ENCODE peak calls at places on chromosomes 12 and 14, in five cellular contexts. T is CD8-positive, alpha-beta memory T cell; F is aorta; C is left lung; O is thoracic aorta. M is an unnamed sample.
A peak's percentile ranks its signal among the peaks of the same experiment; 100 is the strongest.

GRCh38 chr14:29222671-29223268 is 456.2 kb downstream of the FOXG1 start:
- DNase-seq in T (no peak), F (no peak), C (no peak), O (no peak), M (no peak)

GRCh38 chr12:95396849-95397498 is 77.0 kb upstream of the METAP2 start:
- DNase-seq in T (no peak), F (no peak), C (no peak), O (no peak), M (no peak)

GRCh38 chr14:98144964-98145363 is 1127.0 kb downstream of the BCL11B start:
- DNase-seq in T (no peak), F (no peak), C (no peak), O (no peak), M (no peak)

GRCh38 chr12:124837958-124838803 is 25.5 kb downstream of the SCARB1 start:
- DNase-seq in T (no peak), F (peak; percentile 76), C (peak; percentile 64), O (peak; percentile 17), M (no peak)

GRCh38 chr12:25806271-25806670 is 152.2 kb upstream of the RASSF8 start:
- DNase-seq in T (no peak), F (no peak), C (no peak), O (no peak), M (no peak)

GRCh38 chr14:104968541-104969401 is 9.4 kb downstream of the AHNAK2 start:
- DNase-seq in T (no peak), F (no peak), C (no peak), O (no peak), M (no peak)

GRCh38 chr12:124917841-124918621 is 3.6 kb upstream of the UBC start:
- DNase-seq in T (no peak), F (peak; percentile 40), C (no peak), O (no peak), M (no peak)

GRCh38 chr12:130204441-130204840 is 42.2 kb downstream of the FZD10 start:
- DNase-seq in T (no peak), F (no peak), C (no peak), O (no peak), M (no peak)

GRCh38 chr14:55592426-55592825 is 12.4 kb downstream of the KTN1 start:
- DNase-seq in T (no peak), F (no peak), C (no peak), O (no peak), M (no peak)

GRCh38 chr12:119803391-119803791 is 73.7 kb downstream of the CIT start:
- DNase-seq in T (no peak), F (peak; percentile 45), C (peak; percentile 38), O (no peak), M (no peak)

GRCh38 chr12:132152411-132152821 is 8.2 kb downstream of the NOC4L start:
- DNase-seq in T (no peak), F (peak; percentile 35), C (no peak), O (no peak), M (no peak)

GRCh38 chr14:76564471-76565119 is 188.7 kb downstream of the ESRRB start:
- DNase-seq in T (no peak), F (no peak), C (no peak), O (no peak), M (no peak)

GRCh38 chr14:90556050-90556477 is 159.2 kb downstream of the CALM1 start:
- DNase-seq in T (no peak), F (peak; percentile 39), C (no peak), O (no peak), M (no peak)

GRCh38 chr14:71371711-71372396 is 464.6 kb downstream of the PCNX1 start:
- DNase-seq in T (no peak), F (no peak), C (no peak), O (no peak), M (no peak)

GRCh38 chr12:16269941-16270340 is 7.5 kb downstream of the SLC15A5 start:
- DNase-seq in T (no peak), F (no peak), C (no peak), O (no peak), M (no peak)

GRCh38 chr14:36521598-36522345 is 1.7 kb upstream of the NKX2-1 start:
- DNase-seq in T (no peak), F (no peak), C (no peak), O (no peak), M (no peak)

GRCh38 chr14:92651106-92651792 is 97.2 kb downstream of the LGMN start:
- DNase-seq in T (peak; percentile 90), F (peak; percentile 86), C (peak; percentile 79), O (no peak), M (peak; percentile 66)

GRCh38 chr12:67394600-67394999 is 125.4 kb downstream of the CAND1 start:
- DNase-seq in T (no peak), F (peak; percentile 70), C (no peak), O (peak; percentile 9), M (no peak)

GRCh38 chr12:105084251-105085250 is at the start of gene ALDH1L2:
- DNase-seq in T (no peak), F (peak; percentile 91), C (peak; percentile 89), O (peak; percentile 64), M (peak; percentile 36)

GRCh38 chr12:121789800-121790748 is 3.4 kb downstream of the RHOF start:
- DNase-seq in T (peak; percentile 96), F (peak; percentile 88), C (peak; percentile 86), O (no peak), M (peak; percentile 94)

GRCh38 chr14:94051115-94051514 is 25.0 kb downstream of the OTUB2 start:
- DNase-seq in T (no peak), F (no peak), C (no peak), O (no peak), M (no peak)

GRCh38 chr12:74393265-74393664 is 144.4 kb upstream of the ATXN7L3B start:
- DNase-seq in T (no peak), F (no peak), C (no peak), O (no peak), M (no peak)

GRCh38 chr14:70887207-70888150 is 19.8 kb upstream of the PCNX1 start:
- DNase-seq in T (no peak), F (no peak), C (no peak), O (no peak), M (no peak)

GRCh38 chr14:76937181-76938091 is 91.1 kb downstream of the IRF2BPL start:
- DNase-seq in T (no peak), F (peak; percentile 83), C (no peak), O (no peak), M (no peak)

GRCh38 chr12:6570264-6570887 is 2.3 kb upstream of the NOP2 start:
- DNase-seq in T (peak; percentile 20), F (no peak), C (no peak), O (no peak), M (no peak)

GRCh38 chr14:23406244-23406643 is 1.8 kb downstream of the MYH6 start:
- DNase-seq in T (no peak), F (no peak), C (no peak), O (no peak), M (no peak)

GRCh38 chr12:55727643-55728184 is 1.1 kb downstream of the CD63 start:
- DNase-seq in T (no peak), F (peak; percentile 83), C (peak; percentile 82), O (no peak), M (no peak)

GRCh38 chr12:101552277-101552676 is 42.5 kb upstream of the MYBPC1 start:
- DNase-seq in T (no peak), F (no peak), C (no peak), O (no peak), M (no peak)

GRCh38 chr14:91482278-91483023 is 27.7 kb downstream of the PPP4R3A start:
- DNase-seq in T (no peak), F (no peak), C (no peak), O (no peak), M (no peak)

GRCh38 chr14:49982082-49982481 is 89.2 kb downstream of the ARF6 start:
- DNase-seq in T (no peak), F (no peak), C (no peak), O (no peak), M (no peak)

GRCh38 chr14:72673179-72673578 is 220.7 kb downstream of the DPF3 start:
- DNase-seq in T (no peak), F (no peak), C (no peak), O (no peak), M (no peak)

GRCh38 chr14:95262511-95262891 is 57.2 kb downstream of the CLMN start:
- DNase-seq in T (no peak), F (no peak), C (no peak), O (no peak), M (no peak)

GRCh38 chr12:21940972-21941521 is at the start of gene ABCC9:
- DNase-seq in T (no peak), F (peak; percentile 65), C (peak; percentile 59), O (no peak), M (no peak)
- H3K4me3 ChIP-seq in T (no peak within 1 kb of the TSS), F (peak within 1 kb of the TSS; percentile 43), C (peak within 1 kb of the TSS; percentile 37), O (peak within 1 kb of the TSS; percentile 79), M (peak within 1 kb of the TSS; percentile 3)

GRCh38 chr14:89503458-89503996 is 86.5 kb upstream of the FOXN3 start:
- DNase-seq in T (no peak), F (no peak), C (no peak), O (no peak), M (no peak)
- H3K4me3 ChIP-seq in T (no peak overlapping the region), F (no peak overlapping the region), C (no peak overlapping the region), O (no peak overlapping the region), M (no peak overlapping the region)

GRCh38 chr12:14741942-14742341 is 45.5 kb upstream of the GUCY2C start:
- DNase-seq in T (no peak), F (no peak), C (no peak), O (no peak), M (no peak)
- H3K4me3 ChIP-seq in T (no peak overlapping the region), F (no peak overlapping the region), C (no peak overlapping the region), O (no peak overlapping the region), M (no peak overlapping the region)

DNA sequence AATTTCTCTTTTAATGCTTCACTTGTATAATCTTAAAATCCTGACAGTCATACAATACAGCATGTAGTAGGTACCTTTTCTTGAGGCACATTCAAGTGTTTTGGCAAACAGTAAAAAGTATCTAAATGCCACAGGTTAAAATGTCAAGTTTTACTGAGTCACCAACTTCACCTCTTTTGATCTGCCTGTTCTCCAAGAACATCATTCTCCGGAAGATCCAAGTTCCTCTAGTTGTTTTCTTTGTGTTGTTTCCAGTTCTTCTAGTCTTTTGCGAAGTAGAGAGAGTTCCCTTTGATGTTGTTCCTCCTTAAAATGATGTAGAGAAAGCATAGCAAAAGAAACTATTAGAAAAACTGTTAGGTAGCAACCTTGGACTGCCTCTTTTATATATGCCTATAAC is 151.1 kb downstream of the CEP83 start:
- DNase-seq in T (no peak), F (no peak), C (no peak), O (no peak), M (no peak)
- H3K4me3 ChIP-seq in T (no peak overlapping the region), F (no peak overlapping the region), C (no peak overlapping the region), O (no peak overlapping the region), M (no peak overlapping the region)

DNA sequence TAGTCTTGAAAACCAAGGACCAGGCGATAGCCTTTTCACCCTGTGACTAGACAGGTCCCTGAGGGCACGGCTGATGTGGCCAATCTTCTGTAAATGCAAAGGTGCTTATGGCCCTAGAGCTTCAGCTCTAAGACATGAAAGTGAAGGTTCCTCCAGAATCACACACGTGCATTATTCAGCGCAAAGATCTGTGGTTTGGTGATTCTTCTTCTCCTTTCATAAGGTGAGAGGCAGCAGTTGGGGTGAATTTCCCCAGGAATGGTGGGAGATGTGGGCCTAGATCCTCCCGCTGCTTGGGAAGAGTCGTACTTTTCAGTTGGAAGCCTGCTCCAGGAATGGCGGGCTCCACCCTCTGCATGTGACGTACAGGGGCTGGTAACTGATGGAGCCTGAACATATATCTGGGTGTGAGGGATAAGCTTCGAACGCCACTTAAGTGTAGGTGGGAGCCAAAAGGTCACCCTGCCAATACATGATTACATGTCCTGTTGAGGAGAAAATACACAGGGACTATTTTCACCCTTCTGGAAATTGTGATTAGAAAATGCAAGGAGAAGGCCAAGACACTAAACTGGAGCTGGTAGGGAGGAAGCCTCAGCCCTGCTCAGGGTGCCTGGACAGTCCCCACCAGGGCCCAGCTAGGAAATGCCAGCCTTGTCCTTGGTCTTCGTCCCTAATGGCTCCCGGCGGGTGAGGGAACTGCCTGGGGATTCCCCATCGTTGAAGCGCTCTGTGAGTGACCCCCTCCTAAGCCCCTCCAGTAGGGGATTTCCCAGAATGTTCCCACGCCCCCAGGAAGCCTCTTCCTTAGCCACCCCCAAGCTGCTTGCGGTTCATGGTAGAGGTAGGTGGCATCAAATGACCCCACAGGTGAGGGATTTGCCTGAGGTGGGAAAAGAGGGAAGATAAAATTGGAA is 17.6 kb downstream of the BATF start:
- DNase-seq in T (no peak), F (no peak), C (no peak), O (no peak), M (peak; percentile 63)
- H3K4me3 ChIP-seq in T (no peak overlapping the region), F (no peak overlapping the region), C (no peak overlapping the region), O (no peak overlapping the region), M (peak overlapping the region; percentile 10)

M was measured in effector memory CD4-positive, alpha-beta T cell.